ENCODE peak calls at places on chromosomes 6 and 20, in eight cellular contexts. Z is brain microvascular endothelial cell, H is mucosa of descending colon, A is astrocyte of the spinal cord, V is WTC11, E is GM06990, L is H9, J is PC-3. T is an unnamed sample.

GRCh38 chr6:68575765-68576439 is 59.2 kb upstream of the ADGRB3 start:
- DNase-seq in E (no peak), J (peak), Z (no peak), V (peak), A (peak), L (peak), H (no peak), T (no peak)

GRCh38 chr6:56343295-56343694 is 95.9 kb upstream of the COL21A1 start:
- DNase-seq in E (no peak), L (no peak), J (no peak), H (no peak), V (no peak), A (no peak), Z (no peak), T (no peak)

GRCh38 chr6:6870914-6871313 is 236.8 kb upstream of the RREB1 start:
- DNase-seq in L (no peak), J (no peak), A (no peak), Z (no peak), H (no peak), E (no peak), V (no peak), T (no peak)

GRCh38 chr6:88422831-88423230 is 256.7 kb upstream of the CNR1 start:
- DNase-seq in H (no peak), J (peak), V (peak), E (no peak), A (no peak), L (peak), Z (no peak), T (no peak)

GRCh38 chr6:44062771-44063560 is 64.3 kb downstream of the MRPL14 start:
- DNase-seq in H (no peak), V (peak), J (no peak), E (no peak), A (no peak), Z (no peak), L (peak), T (no peak)

GRCh38 chr6:98092326-98092725 is 742.0 kb upstream of the POU3F2 start:
- DNase-seq in Z (no peak), A (no peak), J (no peak), L (no peak), E (no peak), H (no peak), V (no peak), T (no peak)

GRCh38 chr20:50585214-50585613 is 75.0 kb downstream of the PTPN1 start:
- DNase-seq in H (no peak), V (no peak), E (no peak), Z (no peak), J (no peak), A (no peak), L (no peak), T (no peak)

GRCh38 chr6:152099816-152100618 is 292.5 kb downstream of the ESR1 start:
- DNase-seq in H (no peak), L (no peak), E (no peak), V (no peak), J (peak), Z (no peak), A (no peak), T (no peak)

GRCh38 chr20:14916360-14916759 is 578.9 kb upstream of the FLRT3 start:
- DNase-seq in A (no peak), J (no peak), L (no peak), Z (no peak), H (no peak), E (no peak), V (no peak), T (no peak)

GRCh38 chr20:37526839-37527637 is 638 bp downstream of the BLCAP start:
- DNase-seq in A (no peak), J (peak), H (peak), E (no peak), L (no peak), V (no peak), Z (no peak), T (no peak)

GRCh38 chr20:49186535-49187329 is 1.4 kb downstream of the STAU1 start:
- DNase-seq in H (peak), E (no peak), J (peak), Z (peak), L (no peak), A (peak), V (no peak), T (peak)

GRCh38 chr6:154928325-154928922 is 66.7 kb upstream of the TIAM2 start:
- DNase-seq in A (peak), Z (peak), V (peak), H (peak), L (peak), E (no peak), J (peak), T (no peak)

GRCh38 chr6:14571728-14572127 is 454.2 kb downstream of the CD83 start:
- DNase-seq in J (no peak), A (no peak), L (no peak), H (no peak), V (no peak), Z (no peak), E (no peak), T (no peak)

GRCh38 chr6:93624408-93624807 is 205.0 kb upstream of the EPHA7 start:
- DNase-seq in H (no peak), A (no peak), E (no peak), L (no peak), J (no peak), V (no peak), Z (no peak), T (no peak)

GRCh38 chr20:13567663-13568062 is 71.1 kb downstream of the TASP1 start:
- DNase-seq in J (no peak), A (no peak), E (no peak), H (no peak), V (no peak), Z (no peak), L (no peak), T (no peak)

GRCh38 chr20:45995213-45996097 is 13.3 kb upstream of the MMP9 start:
- DNase-seq in Z (no peak), J (peak), A (no peak), V (no peak), E (no peak), L (no peak), H (no peak), T (no peak)

GRCh38 chr6:39362487-39362865 is 40.0 kb upstream of the KCNK16 start:
- DNase-seq in L (no peak), V (no peak), Z (peak), E (no peak), A (no peak), H (no peak), J (peak), T (no peak)

GRCh38 chr20:1101533-1101932 is 16.9 kb upstream of the PSMF1 start:
- DNase-seq in A (no peak), H (no peak), E (no peak), V (no peak), L (no peak), J (no peak), Z (no peak), T (no peak)

GRCh38 chr6:153328194-153328593 is 197.1 kb upstream of the RGS17 start:
- DNase-seq in J (peak), V (no peak), H (no peak), A (peak), L (no peak), Z (no peak), E (no peak), T (no peak)

GRCh38 chr6:3305831-3306230 is 47.1 kb downstream of the PSMG4 start:
- DNase-seq in A (no peak), L (no peak), Z (no peak), H (no peak), J (no peak), E (no peak), V (no peak), T (no peak)

GRCh38 chr6:42690151-42690702 is 32.2 kb downstream of the PRPH2 start:
- DNase-seq in Z (no peak), J (no peak), L (no peak), V (no peak), H (no peak), E (no peak), A (no peak), T (peak)

GRCh38 chr6:85662251-85662650 is 19.6 kb upstream of the SYNCRIP start:
- DNase-seq in E (no peak), J (peak), V (no peak), A (no peak), H (no peak), Z (no peak), L (no peak), T (no peak)

GRCh38 chr20:36298795-36299339 is 7.3 kb upstream of the DLGAP4 start:
- DNase-seq in Z (no peak), A (no peak), V (no peak), E (no peak), J (no peak), L (no peak), H (no peak), T (peak)

GRCh38 chr6:159090530-159091306 is 45.9 kb upstream of the TAGAP start:
- DNase-seq in E (no peak), H (peak), J (no peak), L (no peak), A (no peak), Z (no peak), V (no peak), T (peak)

GRCh38 chr20:49247169-49247734 is 28.0 kb downstream of the DDX27 start:
- DNase-seq in L (no peak), V (no peak), H (no peak), E (no peak), Z (no peak), J (no peak), A (no peak), T (no peak)

GRCh38 chr20:50163570-50164317 is 10.2 kb upstream of the PEDS1 start:
- DNase-seq in L (no peak), A (peak), Z (no peak), E (no peak), H (no peak), J (peak), V (no peak), T (no peak)

GRCh38 chr20:32585011-32585518 is at the start of gene NOL4L:
- DNase-seq in Z (no peak), A (no peak), L (no peak), E (peak), V (peak), J (peak), H (no peak), T (no peak)

GRCh38 chr6:10389739-10390494 is 25.0 kb downstream of the TFAP2A start:
- DNase-seq in A (no peak), J (no peak), E (no peak), L (no peak), Z (no peak), V (peak), H (no peak), T (no peak)

GRCh38 chr6:148760568-148761531 is 14.0 kb downstream of the UST start:
- DNase-seq in V (peak), E (peak), H (peak), L (peak), J (no peak), A (peak), Z (peak), T (peak)
- TF ChIP-seq CTCF in V (no peak), E (no peak), H (no peak), L (no peak), J (no peak), A (no peak), Z (no peak), T (no peak)

GRCh38 chr20:43727980-43728590 is 1.3 kb upstream of the GTSF1L start:
- DNase-seq in J (peak), V (no peak), L (no peak), E (no peak), Z (no peak), A (no peak), H (peak), T (no peak)
- TF ChIP-seq CTCF in J (no peak), V (no peak), L (no peak), E (no peak), Z (no peak), A (no peak), H (no peak), T (no peak)

DNA sequence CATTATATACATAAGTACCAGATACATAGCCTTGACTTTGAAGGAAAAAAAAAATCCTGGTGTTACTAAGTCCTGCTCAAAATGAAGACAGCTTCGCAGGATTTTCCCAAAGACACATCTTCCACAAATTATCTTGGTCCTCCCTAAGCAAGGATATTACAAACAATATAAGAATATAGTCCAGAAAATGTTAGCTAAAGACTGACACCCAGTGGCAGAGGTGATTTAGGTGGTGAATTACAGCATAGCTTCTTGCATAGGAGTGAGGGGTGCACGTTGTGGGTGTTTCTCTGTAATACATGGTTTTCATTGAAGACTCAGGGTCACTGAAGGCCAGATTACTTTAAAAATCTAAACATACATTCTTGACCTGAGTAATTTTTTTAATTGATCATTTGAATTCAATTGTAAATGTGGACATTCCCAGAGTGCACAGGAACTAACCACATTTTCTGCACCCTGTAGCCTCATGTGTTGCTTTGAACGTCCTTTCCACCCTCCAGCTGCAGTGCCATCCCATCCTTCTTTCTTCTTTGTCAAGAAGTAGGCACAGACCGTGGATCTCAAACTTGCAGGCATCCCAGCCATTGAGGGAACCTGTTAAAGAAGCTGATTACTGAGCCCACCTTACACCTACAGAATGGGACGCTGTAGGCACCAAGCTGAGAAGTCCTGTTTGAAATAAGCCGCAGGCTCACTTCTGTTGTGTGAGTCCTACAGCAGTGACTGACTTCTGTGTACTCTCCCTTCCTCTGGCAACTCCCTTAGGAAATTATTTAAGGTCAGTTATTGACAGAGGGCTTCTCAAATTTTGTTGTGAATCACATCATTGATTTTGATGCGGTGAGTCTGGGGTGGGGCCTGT is 102.6 kb downstream of the PERP start:
- DNase-seq in L (no peak), E (no peak), H (peak), Z (peak), V (no peak), A (peak), J (peak), T (no peak)
- TF ChIP-seq CTCF in L (peak), E (peak), H (no peak), Z (peak), V (no peak), A (peak), J (peak), T (peak)

GRCh38 chr20:53763707-53764415 is 170.2 kb upstream of the ZNF217 start:
- DNase-seq in V (peak), A (peak), J (peak), Z (peak), H (peak), L (peak), E (no peak), T (no peak)
- TF ChIP-seq CTCF in V (no peak), A (no peak), J (no peak), Z (no peak), H (no peak), L (no peak), E (no peak), T (no peak)

T was measured in osteocyte.